ENCODE peak calls at places on chromosomes 3 and 15, in ten cellular contexts. Y is AG04450, D is cardiac fibroblast, V is heart right ventricle, J is stomach, O is RWPE2, B is dorsolateral prefrontal cortex, C is AG09319, S is nephron progenitor cell, R is glutamatergic neuron. N is an unnamed sample.

GRCh38 chr15:51227967-51228783 is 110.2 kb downstream of the CYP19A1 start:
- DNase-seq in Y (peak), O (no peak), V (peak), D (peak), S (no peak), B (no peak), J (no peak), C (peak), R (no peak), N (no peak)

GRCh38 chr3:152362086-152362485 is 93.4 kb downstream of the MBNL1 start:
- DNase-seq in O (no peak), S (no peak), R (no peak), C (no peak), D (no peak), J (no peak), Y (no peak), V (no peak), B (no peak), N (no peak)

GRCh38 chr3:159824341-159824740 is 164.3 kb upstream of the IL12A start:
- DNase-seq in S (no peak), V (no peak), Y (peak), J (no peak), O (peak), B (no peak), C (no peak), R (no peak), D (peak), N (no peak)

GRCh38 chr3:50267280-50267913 is 1.6 kb upstream of the SEMA3B start:
- DNase-seq in Y (no peak), C (no peak), B (no peak), J (peak), O (peak), R (no peak), V (peak), D (no peak), S (peak), N (no peak)

GRCh38 chr3:65855370-65856100 is 183.2 kb downstream of the MAGI1 start:
- DNase-seq in J (no peak), V (no peak), B (no peak), Y (no peak), S (no peak), R (no peak), D (peak), C (no peak), O (no peak), N (no peak)

GRCh38 chr15:55485273-55485672 is 22.8 kb downstream of the DNAAF4 start:
- DNase-seq in J (no peak), V (no peak), C (no peak), O (no peak), S (no peak), R (no peak), D (no peak), B (no peak), Y (no peak), N (no peak)

GRCh38 chr15:46735115-46735514 is 982.2 kb upstream of the SEMA6D start:
- DNase-seq in R (no peak), O (no peak), J (no peak), V (no peak), B (no peak), S (no peak), Y (no peak), D (no peak), C (no peak), N (no peak)

GRCh38 chr15:36090276-36090946 is 489.0 kb upstream of the CDIN1 start:
- DNase-seq in V (no peak), D (no peak), B (no peak), Y (no peak), C (no peak), O (no peak), S (no peak), J (no peak), R (no peak), N (no peak)

GRCh38 chr3:134477938-134478337 is 7.8 kb downstream of the ANAPC13 start:
- DNase-seq in V (no peak), S (no peak), Y (no peak), D (no peak), C (no peak), O (no peak), B (no peak), J (no peak), R (no peak), N (no peak)

GRCh38 chr3:187951452-187952190 is 202.3 kb upstream of the LPP start:
- DNase-seq in D (no peak), O (no peak), J (no peak), S (no peak), Y (no peak), V (no peak), R (no peak), B (no peak), C (no peak), N (no peak)

GRCh38 chr3:16520636-16521579 is 7.4 kb upstream of the RFTN1 start:
- DNase-seq in B (no peak), R (no peak), Y (no peak), V (no peak), C (no peak), O (no peak), S (no peak), D (no peak), J (no peak), N (no peak)

DNA sequence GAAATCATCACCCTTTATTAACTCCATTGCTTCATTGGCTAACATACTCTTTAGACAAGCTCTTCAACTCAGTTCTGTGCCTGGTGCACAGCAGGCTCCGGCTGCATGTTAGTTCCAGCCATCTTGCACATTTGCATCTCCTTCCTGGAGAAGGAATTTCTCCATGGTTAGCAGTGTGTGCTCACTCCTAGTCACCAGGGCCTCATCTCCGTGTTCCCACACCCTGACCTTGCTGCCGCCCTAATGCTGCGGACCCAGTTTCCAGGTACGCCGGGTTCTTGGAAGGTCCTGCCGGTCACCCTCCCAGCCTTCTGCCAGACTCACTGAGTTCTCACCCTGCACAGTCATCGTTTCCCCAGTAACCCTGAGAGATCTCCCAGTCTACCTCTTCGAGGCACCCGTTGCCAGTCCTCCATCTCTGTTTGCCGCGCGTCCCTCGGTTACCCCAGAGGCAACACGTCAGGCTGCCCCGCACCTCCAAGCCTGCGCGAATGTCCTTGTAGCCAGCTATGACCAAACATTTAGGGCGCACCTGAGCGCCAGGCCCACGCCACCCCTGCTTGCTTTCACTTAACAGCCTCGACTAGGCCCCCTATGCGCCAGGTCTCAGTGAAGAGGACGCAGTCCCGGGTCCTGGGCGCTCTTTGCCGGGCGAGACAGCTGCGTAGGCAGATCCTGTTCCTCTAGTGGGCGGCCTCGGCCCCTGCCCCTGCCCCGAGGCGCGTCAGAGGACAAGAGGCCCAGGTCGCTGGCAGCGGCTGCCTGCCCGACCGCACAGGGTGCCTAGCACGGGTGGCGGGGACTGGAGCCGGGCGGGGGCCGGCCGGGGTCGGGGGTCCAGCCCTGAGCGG is 744 bp upstream of the ZNF592 start:
- DNase-seq in R (peak), C (no peak), O (peak), D (peak), S (peak), V (peak), Y (no peak), J (peak), B (peak), N (peak)
- TF ChIP-seq CTCF in R (no peak), C (no peak), O (no peak), D (peak), S (no peak), V (no peak), Y (no peak), J (peak), B (no peak), N (no peak)

GRCh38 chr3:39406368-39407258 is at the start of gene RPSA:
- DNase-seq in O (peak), D (peak), R (peak), S (peak), Y (peak), C (peak), B (peak), V (peak), J (peak), N (peak)
- TF ChIP-seq CTCF in O (peak), D (no peak), R (peak), S (no peak), Y (peak), C (peak), B (peak), V (peak), J (no peak), N (no peak)

DNA sequence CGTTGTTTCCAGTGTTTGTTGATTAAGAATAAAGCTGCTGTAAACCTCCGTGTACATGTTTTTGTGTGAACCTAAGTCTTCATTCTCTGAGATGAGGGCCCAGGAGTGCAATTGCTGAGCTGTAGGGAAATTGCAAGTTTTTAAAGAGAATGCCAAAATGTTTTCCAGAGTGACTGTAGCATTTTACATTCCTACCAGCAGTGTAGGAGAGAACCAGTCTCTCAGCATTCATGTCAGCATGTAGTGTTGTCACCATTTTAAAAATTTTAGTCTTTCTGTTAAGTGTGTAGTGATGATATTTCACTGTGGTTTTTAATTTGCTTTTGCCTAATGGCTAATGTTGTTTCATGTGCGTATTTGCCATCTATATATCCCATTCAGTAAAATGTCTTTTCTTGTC is 3.4 kb upstream of the MGLL start:
- DNase-seq in S (no peak), B (no peak), R (no peak), J (no peak), C (no peak), D (no peak), Y (no peak), O (no peak), V (no peak), N (no peak)
- TF ChIP-seq CTCF in S (no peak), B (no peak), R (no peak), J (no peak), C (peak), D (no peak), Y (peak), O (no peak), V (no peak), N (no peak)

GRCh38 chr15:39869858-39870515 is 50.1 kb downstream of the GPR176 start:
- DNase-seq in O (no peak), D (no peak), S (no peak), B (no peak), R (no peak), V (peak), J (no peak), C (no peak), Y (no peak), N (no peak)

GRCh38 chr15:39878401-39878775 is 41.7 kb downstream of the GPR176 start:
- DNase-seq in Y (no peak), R (no peak), D (peak), S (no peak), B (no peak), O (no peak), V (no peak), C (no peak), J (no peak), N (no peak)

GRCh38 chr15:39873978-39874377 is 46.1 kb downstream of the GPR176 start:
- DNase-seq in S (no peak), V (no peak), J (no peak), R (no peak), Y (no peak), D (no peak), B (no peak), C (no peak), O (no peak), N (no peak)

GRCh38 chr15:39869251-39869650 is 50.8 kb downstream of the GPR176 start:
- DNase-seq in Y (no peak), S (no peak), C (no peak), J (no peak), B (no peak), D (no peak), O (no peak), V (no peak), R (peak), N (no peak)

GRCh38 chr15:39874890-39875549 is 45.0 kb downstream of the GPR176 start:
- DNase-seq in Y (no peak), J (peak), S (peak), O (no peak), C (no peak), R (peak), B (no peak), D (peak), V (no peak), N (peak)
- TF ChIP-seq CTCF in Y (peak), J (peak), S (peak), O (peak), C (peak), R (peak), B (no peak), D (peak), V (peak), N (peak)

GRCh38 chr15:81633889-81634288 is 259.9 kb upstream of the TMC3 start:
- DNase-seq in J (no peak), B (no peak), V (no peak), D (no peak), R (no peak), Y (no peak), O (no peak), C (no peak), S (no peak), N (no peak)
- TF ChIP-seq CTCF in J (no peak), B (no peak), V (no peak), D (no peak), R (no peak), Y (no peak), O (no peak), C (no peak), S (no peak), N (no peak)

GRCh38 chr15:101773496-101774100 is 29.7 kb upstream of the OR4F6 start:
- DNase-seq in V (no peak), S (no peak), D (no peak), Y (no peak), B (no peak), J (no peak), R (no peak), O (no peak), C (no peak), N (no peak)
- TF ChIP-seq CTCF in V (no peak), S (peak), D (peak), Y (no peak), B (no peak), J (no peak), R (no peak), O (peak), C (no peak), N (peak)

GRCh38 chr3:15405448-15406050 is 21.8 kb downstream of the METTL6 start:
- DNase-seq in B (peak), D (peak), C (no peak), V (no peak), Y (peak), S (no peak), J (no peak), O (no peak), R (no peak), N (peak)
- TF ChIP-seq CTCF in B (peak), D (peak), C (peak), V (peak), Y (peak), S (peak), J (peak), O (peak), R (peak), N (peak)

GRCh38 chr3:120028271-120029047 is 65.8 kb downstream of the GSK3B start:
- DNase-seq in J (no peak), S (no peak), Y (no peak), D (no peak), R (no peak), C (no peak), O (no peak), B (no peak), V (no peak), N (no peak)
- TF ChIP-seq CTCF in J (no peak), S (no peak), Y (no peak), D (no peak), R (no peak), C (no peak), O (no peak), B (no peak), V (no peak), N (no peak)

GRCh38 chr3:150237490-150237889 is 170.6 kb upstream of the TSC22D2 start:
- DNase-seq in J (no peak), B (peak), R (no peak), S (no peak), D (peak), Y (no peak), O (peak), V (no peak), C (no peak), N (no peak)

GRCh38 chr3:150240891-150241290 is 167.2 kb upstream of the TSC22D2 start:
- DNase-seq in O (no peak), V (no peak), R (no peak), Y (no peak), B (no peak), S (no peak), D (no peak), C (no peak), J (no peak), N (no peak)

GRCh38 chr3:150238043-150238802 is 169.9 kb upstream of the TSC22D2 start:
- DNase-seq in Y (no peak), S (no peak), C (no peak), V (no peak), B (no peak), R (no peak), J (no peak), O (no peak), D (no peak), N (no peak)

GRCh38 chr3:150239764-150240163 is 168.3 kb upstream of the TSC22D2 start:
- DNase-seq in R (no peak), S (no peak), D (no peak), Y (no peak), J (no peak), O (no peak), B (no peak), C (no peak), V (no peak), N (no peak)

DNA sequence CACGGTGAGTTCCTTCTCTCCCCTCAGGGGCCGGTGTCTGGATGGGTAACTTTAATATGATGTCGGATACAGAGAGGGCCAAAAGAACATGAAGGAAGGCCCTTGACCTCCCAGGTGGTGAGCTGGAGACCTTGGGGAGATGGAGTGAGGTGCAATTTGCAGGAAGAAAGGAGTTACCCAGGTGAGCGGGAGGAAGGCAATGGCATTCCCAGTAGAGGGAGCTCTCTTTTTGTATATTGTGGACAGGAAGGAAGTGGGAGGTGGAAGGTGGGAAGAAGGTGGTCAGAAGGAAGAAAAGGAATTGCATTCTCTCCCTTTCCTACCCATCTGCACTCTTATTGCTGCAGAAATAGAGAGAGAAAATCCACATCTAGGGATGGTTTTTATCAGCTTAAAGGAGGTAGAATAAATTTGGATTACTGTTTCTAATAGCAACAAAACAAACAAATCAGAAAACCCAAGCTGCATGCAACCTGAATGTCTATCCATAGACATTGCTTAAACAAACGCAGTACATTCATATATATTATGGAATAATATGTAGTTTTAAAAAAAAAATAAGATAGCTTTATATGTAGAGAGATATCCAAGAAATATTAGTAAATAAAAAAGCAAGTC is 169.0 kb upstream of the TSC22D2 start:
- DNase-seq in S (no peak), C (no peak), D (no peak), R (no peak), J (peak), V (no peak), Y (no peak), O (no peak), B (no peak), N (no peak)
- TF ChIP-seq CTCF in S (peak), C (peak), D (peak), R (no peak), J (peak), V (peak), Y (peak), O (peak), B (no peak), N (no peak)

GRCh38 chr3:31010491-31010890 is 116.0 kb upstream of the GADL1 start:
- DNase-seq in C (no peak), O (no peak), J (no peak), D (peak), S (no peak), B (no peak), V (no peak), Y (no peak), R (no peak), N (no peak)
- TF ChIP-seq CTCF in C (no peak), O (no peak), J (no peak), D (no peak), S (no peak), B (no peak), V (no peak), Y (no peak), R (no peak), N (no peak)